ENCODE peak calls at places on chromosomes 1 and 21, in eight cellular contexts. E is esophagus muscularis mucosa, A is cardiac muscle cell, W is sigmoid colon, D is spleen, C is colonic mucosa, P is BE2C, Y is IMR-90. G is an unnamed sample.

GRCh38 chr1:156623946-156624813 is 5.0 kb downstream of the HAPLN2 start:
- DNase-seq in C (peak), P (peak), Y (peak), A (peak), E (no peak), D (peak), W (peak), G (peak)

GRCh38 chr1:172976222-172977041 is 74.3 kb downstream of the TNFSF18 start:
- DNase-seq in E (no peak), W (no peak), P (no peak), D (no peak), Y (peak), C (peak), A (no peak), G (peak)

GRCh38 chr1:58727363-58727762 is 27.5 kb upstream of the MYSM1 start:
- DNase-seq in D (no peak), E (peak), P (no peak), Y (peak), W (no peak), A (no peak), C (no peak), G (peak)

GRCh38 chr1:203039609-203040517 is 13.6 kb downstream of the PPFIA4 start:
- DNase-seq in W (no peak), E (no peak), D (no peak), P (peak), Y (no peak), C (no peak), A (peak), G (no peak)

GRCh38 chr1:10308001-10308400 is 90.9 kb upstream of the PGD start:
- DNase-seq in Y (no peak), P (no peak), A (no peak), D (no peak), E (no peak), W (no peak), C (no peak), G (peak)

GRCh38 chr1:113981962-113982931 is 3.0 kb downstream of the OLFML3 start:
- DNase-seq in P (peak), W (peak), D (no peak), E (no peak), C (peak), Y (peak), A (peak), G (peak)

GRCh38 chr1:30966690-30967369 is 58.3 kb upstream of the SDC3 start:
- DNase-seq in P (peak), D (no peak), E (no peak), Y (peak), A (peak), W (no peak), C (no peak), G (peak)

GRCh38 chr21:30227633-30228404 is 11.9 kb upstream of the CLDN8 start:
- DNase-seq in W (no peak), A (no peak), C (peak), E (no peak), P (no peak), D (no peak), Y (peak), G (peak)

GRCh38 chr1:30759718-30760281 is 2.2 kb upstream of the LAPTM5 start:
- DNase-seq in D (peak), E (no peak), A (no peak), C (no peak), W (no peak), P (no peak), Y (no peak), G (no peak)

GRCh38 chr1:206979379-206980043 is 9.3 kb upstream of the FCAMR start:
- DNase-seq in E (no peak), D (no peak), P (no peak), C (no peak), A (peak), Y (peak), W (no peak), G (peak)

GRCh38 chr1:172678990-172679772 is 20.3 kb downstream of the FASLG start:
- DNase-seq in C (peak), P (no peak), D (no peak), E (no peak), A (no peak), W (no peak), Y (no peak), G (no peak)

GRCh38 chr1:31934706-31935629 is 3.2 kb downstream of the PTP4A2 start:
- DNase-seq in C (peak), D (no peak), Y (peak), P (no peak), E (no peak), W (no peak), A (no peak), G (peak)

GRCh38 chr21:41836166-41837015 is 42.8 kb downstream of the PRDM15 start:
- DNase-seq in C (no peak), A (no peak), E (no peak), P (no peak), W (no peak), Y (no peak), D (peak), G (no peak)

GRCh38 chr1:196546272-196547245 is 61.7 kb downstream of the KCNT2 start:
- DNase-seq in W (no peak), C (no peak), E (no peak), D (no peak), P (no peak), Y (no peak), A (no peak), G (peak)

GRCh38 chr1:227896710-227897655 is 50.7 kb downstream of the WNT9A start:
- DNase-seq in W (peak), D (peak), C (no peak), Y (no peak), P (peak), A (no peak), E (no peak), G (no peak)

GRCh38 chr1:201750934-201751333 is 78.0 kb upstream of the IPO9 start:
- DNase-seq in P (no peak), Y (peak), E (no peak), W (no peak), C (no peak), D (no peak), A (no peak), G (peak)
- TF ChIP-seq CTCF in P (no peak), Y (no peak), E (no peak), W (no peak), C (no peak), D (no peak), A (no peak), G (no peak)

GRCh38 chr1:110033421-110033820 is 1.0 kb upstream of the STRIP1 start:
- DNase-seq in W (no peak), Y (no peak), C (no peak), E (no peak), P (no peak), A (no peak), D (no peak), G (no peak)
- H3K4me3 ChIP-seq in W (no peak), Y (no peak), C (no peak), E (no peak), P (no peak), A (no peak), D (no peak), G (no peak)

GRCh38 chr1:1207254-1207902 is 986 bp upstream of the TNFRSF18 start:
- DNase-seq in C (no peak), D (no peak), Y (no peak), W (no peak), P (no peak), E (no peak), A (no peak), G (no peak)

GRCh38 chr1:1205769-1206375 is 520 bp downstream of the TNFRSF18 start:
- DNase-seq in E (no peak), Y (no peak), A (no peak), D (peak), W (no peak), P (peak), C (no peak), G (no peak)

GRCh38 chr1:1204998-1205768 is 1.2 kb downstream of the TNFRSF18 start:
- DNase-seq in C (no peak), D (no peak), W (no peak), P (peak), E (no peak), A (no peak), Y (no peak), G (no peak)

GRCh38 chr1:1204425-1204920 is 1.9 kb downstream of the TNFRSF18 start:
- DNase-seq in E (no peak), C (no peak), A (no peak), W (no peak), Y (no peak), P (no peak), D (no peak), G (no peak)

DNA sequence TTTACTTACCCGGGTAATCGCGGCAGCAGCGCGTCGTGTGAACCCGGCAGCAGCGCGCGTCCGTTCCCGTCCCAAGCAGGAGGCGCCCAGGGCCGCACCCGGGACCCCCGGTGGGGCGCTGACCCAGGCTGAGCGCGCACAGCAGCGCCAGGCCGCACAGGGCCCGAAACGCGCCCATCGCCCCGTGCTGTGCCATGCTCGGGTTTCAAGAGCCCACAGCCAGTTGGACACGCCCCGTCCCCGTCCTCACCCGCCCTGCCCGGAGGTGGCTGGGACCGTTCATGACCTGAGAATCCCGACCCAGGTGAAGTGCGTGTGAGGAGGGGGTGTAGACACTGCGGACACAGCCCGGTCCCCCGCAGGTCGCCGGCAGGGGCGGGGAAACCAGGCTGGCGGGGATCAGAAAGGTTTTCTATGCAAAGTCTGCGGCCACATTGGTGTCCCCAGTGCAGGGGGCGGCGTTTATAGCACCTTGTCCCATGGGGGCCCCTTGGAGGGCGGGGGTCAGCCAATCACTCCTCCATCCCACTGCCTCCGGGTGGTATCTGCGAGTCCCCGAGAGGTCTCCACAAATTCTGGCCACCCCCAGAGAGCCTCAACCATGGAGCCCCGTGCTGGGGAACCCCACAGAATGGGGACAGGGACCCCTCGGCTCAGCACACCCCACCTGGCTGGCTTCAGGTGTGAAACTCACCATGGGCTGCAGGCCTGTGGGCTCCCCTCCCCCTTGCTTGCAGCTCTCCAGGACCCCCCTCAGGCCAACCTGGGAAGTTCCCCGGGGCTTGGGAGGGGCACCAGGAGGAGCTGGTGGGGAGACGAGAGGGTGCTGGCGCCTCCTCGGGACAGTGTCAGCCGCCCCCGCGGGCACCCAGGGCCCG is at the start of gene TNFRSF18:
- DNase-seq in E (no peak), P (peak), Y (no peak), D (peak), A (peak), W (no peak), C (no peak), G (no peak)
- TF ChIP-seq CTCF in E (no peak), P (no peak), Y (no peak), D (no peak), A (peak), W (no peak), C (no peak), G (no peak)

GRCh38 chr1:24109166-24109483 is 2.8 kb downstream of the MYOM3 start:
- DNase-seq in P (no peak), D (no peak), Y (no peak), C (no peak), E (no peak), W (no peak), A (no peak), G (no peak)

GRCh38 chr1:24105368-24106160 is 6.4 kb downstream of the MYOM3 start:
- DNase-seq in P (no peak), E (no peak), Y (no peak), A (no peak), D (peak), W (no peak), C (peak), G (no peak)

GRCh38 chr1:24109686-24110475 is 2.1 kb downstream of the MYOM3 start:
- DNase-seq in D (peak), E (no peak), Y (no peak), C (no peak), W (no peak), A (no peak), P (no peak), G (no peak)

GRCh38 chr1:24108334-24109165 is 3.4 kb downstream of the MYOM3 start:
- DNase-seq in D (peak), C (peak), W (no peak), Y (peak), P (no peak), E (no peak), A (no peak), G (peak)

GRCh38 chr1:24107462-24108225 is 4.3 kb downstream of the MYOM3 start:
- DNase-seq in P (no peak), E (no peak), A (no peak), Y (peak), W (no peak), C (peak), D (peak), G (peak)
- H3K4me3 ChIP-seq in P (no peak), E (no peak), A (no peak), Y (no peak), W (no peak), C (no peak), D (no peak), G (no peak)

GRCh38 chr1:18557621-18558465 is 72.8 kb upstream of the PAX7 start:
- DNase-seq in A (peak), W (no peak), D (no peak), E (no peak), P (peak), C (peak), Y (no peak), G (peak)
- TF ChIP-seq CTCF in A (no peak), W (no peak), D (no peak), E (no peak), P (no peak), C (no peak), Y (no peak), G (no peak)

DNA sequence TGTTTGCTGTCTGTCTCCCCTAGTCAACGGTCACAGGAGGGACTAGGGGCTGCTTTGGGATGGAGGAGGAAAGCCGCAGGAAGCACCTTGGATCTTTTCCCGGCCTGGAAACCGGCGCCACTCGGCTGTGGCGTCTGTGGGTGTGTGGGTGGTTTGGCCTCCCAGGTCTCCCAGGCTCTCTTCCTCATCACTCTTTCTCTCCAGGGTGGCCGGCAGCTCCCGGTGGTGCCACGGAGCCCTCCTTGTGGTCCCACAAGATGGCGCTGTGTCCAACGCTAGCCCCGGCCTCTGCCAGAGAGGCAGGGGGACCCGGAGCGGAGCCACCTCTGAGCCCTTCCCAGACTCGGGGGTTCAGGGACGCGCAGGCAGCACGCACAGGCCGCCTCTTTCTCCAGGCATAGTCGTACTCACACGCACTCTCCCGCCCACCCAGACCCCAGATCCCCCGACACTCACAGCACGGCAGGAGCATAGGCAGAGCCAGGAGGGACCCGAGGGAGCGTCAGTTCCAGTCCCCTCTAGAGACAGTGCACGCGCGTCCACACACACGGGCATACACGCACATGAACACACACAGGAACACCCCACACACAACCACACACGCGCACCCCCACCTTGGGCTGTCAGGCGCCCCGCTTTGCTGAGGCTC is 31.2 kb downstream of the CDCP2 start:
- DNase-seq in D (peak), E (no peak), W (peak), C (peak), P (peak), Y (peak), A (peak), G (peak)
- H3K4me3 ChIP-seq in D (peak), E (peak), W (no peak), C (peak), P (peak), Y (peak), A (no peak), G (peak)

GRCh38 chr1:90000934-90001676 is 6.2 kb downstream of the ZNF326 start:
- DNase-seq in E (no peak), W (no peak), Y (no peak), A (no peak), P (no peak), C (no peak), D (no peak), G (no peak)
- TF ChIP-seq CTCF in E (no peak), W (no peak), Y (no peak), A (no peak), P (peak), C (no peak), D (no peak), G (no peak)

GRCh38 chr1:205343431-205344009 is 13.2 kb downstream of the KLHDC8A start:
- DNase-seq in W (no peak), A (peak), C (no peak), E (no peak), Y (no peak), D (peak), P (peak), G (no peak)
- H3K4me3 ChIP-seq in W (no peak), A (peak), C (peak), E (peak), Y (no peak), D (peak), P (peak), G (no peak)

GRCh38 chr1:115463347-115463746 is 125.3 kb upstream of the NGF start:
- DNase-seq in P (no peak), C (no peak), E (no peak), A (peak), W (no peak), Y (no peak), D (no peak), G (no peak)
- TF ChIP-seq CTCF in P (no peak), C (no peak), E (no peak), A (no peak), W (no peak), Y (peak), D (no peak), G (no peak)

G was measured in fibroblast of mammary gland.